ENCODE peak calls at places on chromosomes 2 and 18, in four cellular contexts. J, C, X and F are unnamed samples.

GRCh38 chr2:200051621-200051945 is 96.2 kb downstream of the MAIP1 start:
- DNase-seq in J (no peak), C (no peak), X (no peak), F (no peak)

GRCh38 chr2:200252661-200253067 is 53.8 kb upstream of the SPATS2L start:
- DNase-seq in J (no peak), C (no peak), X (no peak), F (no peak)

GRCh38 chr2:106843910-106844250 is 42.1 kb downstream of the ST6GAL2 start:
- DNase-seq in J (no peak), C (peak), X (no peak), F (no peak)

GRCh38 chr2:217899231-217900009 is 103.4 kb downstream of the TNS1 start:
- DNase-seq in J (peak), C (peak), X (peak), F (no peak)

GRCh38 chr18:79169958-79170555 is 100.9 kb downstream of the ATP9B start:
- DNase-seq in J (no peak), C (no peak), X (no peak), F (no peak)

GRCh38 chr2:130728549-130729310 is at the start of gene GPR148:
- DNase-seq in J (no peak), C (no peak), X (no peak), F (no peak)

GRCh38 chr18:25827961-25828561 is 262.4 kb downstream of the SS18 start:
- DNase-seq in J (peak), C (peak), X (no peak), F (no peak)

GRCh38 chr2:238929242-238930081 is 81.6 kb downstream of the TWIST2 start:
- DNase-seq in J (no peak), C (no peak), X (no peak), F (no peak)

GRCh38 chr18:8982416-8983183 is 119.9 kb upstream of the NDUFV2 start:
- DNase-seq in J (peak), C (peak), X (no peak), F (no peak)

GRCh38 chr2:129361688-129362087 is 617.8 kb upstream of the RAB6C start:
- DNase-seq in J (no peak), C (no peak), X (no peak), F (no peak)

GRCh38 chr2:54402350-54402749 is 53.8 kb upstream of the SPTBN1 start:
- DNase-seq in J (no peak), C (no peak), X (no peak), F (no peak)

GRCh38 chr2:196404276-196404675 is 232.9 kb upstream of the STK17B start:
- DNase-seq in J (no peak), C (no peak), X (no peak), F (no peak)

GRCh38 chr2:152577611-152578010 is 139.7 kb downstream of the PRPF40A start:
- DNase-seq in J (no peak), C (no peak), X (no peak), F (no peak)

GRCh38 chr2:65349863-65350262 is 82.5 kb downstream of the SPRED2 start:
- DNase-seq in J (no peak), C (peak), X (peak), F (no peak)

GRCh38 chr2:143732076-143732475 is 602.9 kb downstream of the ARHGAP15 start:
- DNase-seq in J (no peak), C (no peak), X (no peak), F (no peak)

GRCh38 chr2:214322662-214323061 is 88.2 kb upstream of the VWC2L start:
- DNase-seq in J (no peak), C (no peak), X (no peak), F (no peak)

GRCh38 chr2:46521215-46521683 is 41.9 kb downstream of the TMEM247 start:
- DNase-seq in J (no peak), C (no peak), X (no peak), F (no peak)

GRCh38 chr18:33577688-33578370 is at the start of gene ASXL3:
- DNase-seq in J (peak), C (peak), X (no peak), F (no peak)

GRCh38 chr2:888211-888801 is 62.3 kb upstream of the SNTG2 start:
- DNase-seq in J (no peak), C (no peak), X (no peak), F (no peak)

GRCh38 chr18:22871809-22872525 is 61.2 kb upstream of the RBBP8 start:
- DNase-seq in J (no peak), C (peak), X (no peak), F (no peak)

GRCh38 chr2:69196327-69197117 is 183.5 kb downstream of the ANTXR1 start:
- DNase-seq in J (no peak), C (no peak), X (no peak), F (no peak)

GRCh38 chr2:85668009-85668856 is at the start of gene SFTPB:
- DNase-seq in J (no peak), C (no peak), X (no peak), F (no peak)

GRCh38 chr2:106192752-106193490 is 1.2 kb downstream of the UXS1 start:
- DNase-seq in J (no peak), C (peak), X (no peak), F (peak)

GRCh38 chr2:147703171-147703570 is 141.7 kb upstream of the ACVR2A start:
- DNase-seq in J (no peak), C (no peak), X (no peak), F (no peak)

DNA sequence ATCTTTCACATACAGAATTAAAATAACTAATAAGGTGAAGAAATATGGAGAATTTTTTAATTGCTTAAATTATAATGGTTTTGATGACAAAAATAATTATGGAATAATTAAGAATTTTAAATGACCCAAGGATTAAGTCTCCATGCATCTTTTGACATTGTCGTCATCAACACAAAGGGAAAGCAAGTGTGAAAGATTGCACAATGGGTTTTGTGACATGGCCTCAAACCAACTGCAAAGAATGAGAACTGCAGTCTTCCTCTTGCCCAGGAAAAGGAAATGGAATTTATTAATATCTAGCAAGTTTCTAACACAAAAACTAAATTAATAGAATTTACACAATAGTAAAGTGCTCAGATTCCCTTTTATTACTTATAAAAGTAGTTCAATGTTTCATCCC is 329.1 kb upstream of the PKDCC start:
- DNase-seq in J (no peak), C (no peak), X (no peak), F (no peak)
- TF ChIP-seq USF1 in J (no peak), C (no peak), X (no peak), F (no peak)

GRCh38 chr18:48488388-48488850 is 50.4 kb upstream of the CTIF start:
- DNase-seq in J (no peak), C (no peak), X (no peak), F (no peak)
- TF ChIP-seq MAX in J (no peak), C (no peak), X (no peak), F (no peak)

GRCh38 chr2:71524476-71524875 is 71.1 kb downstream of the DYSF start:
- DNase-seq in J (no peak), C (no peak), X (no peak), F (no peak)

GRCh38 chr2:71526975-71527374 is 73.6 kb downstream of the DYSF start:
- DNase-seq in J (peak), C (no peak), X (no peak), F (no peak)

GRCh38 chr2:71528749-71529148 is 75.4 kb downstream of the DYSF start:
- DNase-seq in J (peak), C (no peak), X (no peak), F (no peak)

GRCh38 chr2:71528221-71528620 is 74.9 kb downstream of the DYSF start:
- DNase-seq in J (peak), C (no peak), X (no peak), F (no peak)

GRCh38 chr2:71526131-71526530 is 72.8 kb downstream of the DYSF start:
- DNase-seq in J (peak), C (no peak), X (no peak), F (no peak)
- TF ChIP-seq USF1 in J (no peak), C (no peak), X (no peak), F (no peak)

GRCh38 chr2:98816281-98816680 is 85.3 kb upstream of the MGAT4A start:
- DNase-seq in J (no peak), C (no peak), X (no peak), F (no peak)
- TF ChIP-seq MAX in J (no peak), C (no peak), X (no peak), F (no peak)

GRCh38 chr2:75053484-75054112 is 95.2 kb downstream of the POLE4 start:
- DNase-seq in J (peak), C (peak), X (peak), F (peak)
- TF ChIP-seq USF1 in J (no peak), C (no peak), X (no peak), F (no peak)